ENCODE peak calls at places on chromosomes 16 and 17, in seven cellular contexts. B, H, X, E, I, J and T are unnamed samples.

GRCh38 chr16:68382296-68382718 is 66.0 kb downstream of the SMPD3 start:
- DNase-seq in B (no peak), H (no peak), X (no peak), E (no peak), I (no peak), J (no peak), T (peak; percentile 67)

GRCh38 chr17:31722251-31723056 is 136.6 kb downstream of the COPRS start:
- DNase-seq in B (no peak), H (no peak), X (no peak), E (no peak), I (peak; percentile 66), J (peak; percentile 85), T (no peak)

GRCh38 chr17:1040216-1040600 is 43.3 kb downstream of the TIMM22 start:
- DNase-seq in B (no peak), H (no peak), X (no peak), E (no peak), I (no peak), J (no peak), T (peak; percentile 74)

GRCh38 chr17:83133302-83134121 is 54.1 kb downstream of the METRNL start:
- DNase-seq in B (no peak), H (peak; percentile 54), X (no peak), E (peak; percentile 57), I (peak; percentile 31), J (no peak), T (peak; percentile 46)

GRCh38 chr17:78324391-78325075 is 35.3 kb downstream of the SOCS3 start:
- DNase-seq in B (peak; percentile 92), H (no peak), X (no peak), E (no peak), I (peak; percentile 86), J (peak; percentile 78), T (peak; percentile 77)

GRCh38 chr17:30291571-30292489 is at the start of gene BLMH:
- DNase-seq in B (peak; percentile 37), H (peak; percentile 91), X (peak; percentile 83), E (peak; percentile 78), I (peak; percentile 84), J (peak; percentile 81), T (peak; percentile 93)

GRCh38 chr16:11576427-11577289 is 10.1 kb downstream of the LITAF start:
- DNase-seq in B (no peak), H (peak; percentile 28), X (no peak), E (no peak), I (no peak), J (no peak), T (peak; percentile 35)

GRCh38 chr17:48236681-48237134 is 129.1 kb downstream of the SNX11 start:
- DNase-seq in B (no peak), H (no peak), X (no peak), E (peak; percentile 79), I (peak; percentile 59), J (peak; percentile 96), T (no peak)

GRCh38 chr16:57882797-57883196 is 80.5 kb upstream of the KIFC3 start:
- DNase-seq in B (no peak), H (no peak), X (no peak), E (no peak), I (no peak), J (peak; percentile 72), T (no peak)

GRCh38 chr17:6551909-6552768 is 4.2 kb downstream of the PITPNM3 start:
- DNase-seq in B (no peak), H (peak; percentile 88), X (no peak), E (peak; percentile 84), I (no peak), J (no peak), T (peak; percentile 83)

GRCh38 chr17:76446449-76447231 is 6.3 kb downstream of the UBE2O start:
- DNase-seq in B (peak; percentile 26), H (no peak), X (no peak), E (peak; percentile 96), I (peak; percentile 77), J (peak; percentile 92), T (no peak)

GRCh38 chr16:82629441-82630027 is 2.8 kb downstream of the CDH13 start:
- DNase-seq in B (no peak), H (no peak), X (no peak), E (peak; percentile 68), I (no peak), J (peak; percentile 93), T (no peak)

GRCh38 chr17:4877089-4877488 is 22.2 kb upstream of the C17orf107 start:
- DNase-seq in B (no peak), H (no peak), X (no peak), E (no peak), I (no peak), J (no peak), T (no peak)

GRCh38 chr16:3112058-3112880 is at the start of gene ZNF205:
- DNase-seq in B (no peak), H (peak; percentile 90), X (no peak), E (peak; percentile 87), I (peak; percentile 86), J (peak; percentile 74), T (peak; percentile 86)

GRCh38 chr16:84976644-84977400 is 34.5 kb downstream of the ZDHHC7 start:
- DNase-seq in B (no peak), H (peak; percentile 81), X (no peak), E (no peak), I (peak; percentile 81), J (no peak), T (peak; percentile 83)

GRCh38 chr16:31074814-31075183 is 577 bp downstream of the ZNF646 start:
- DNase-seq in B (no peak), H (no peak), X (no peak), E (no peak), I (no peak), J (no peak), T (no peak)

GRCh38 chr16:24826096-24826690 is 19.6 kb upstream of the SLC5A11 start:
- DNase-seq in B (no peak), H (no peak), X (no peak), E (no peak), I (peak; percentile 33), J (no peak), T (no peak)

GRCh38 chr16:86224126-86224525 is 286.2 kb upstream of the FOXF1 start:
- DNase-seq in B (no peak), H (no peak), X (no peak), E (no peak), I (no peak), J (no peak), T (no peak)

GRCh38 chr17:39739020-39739884 is 1.5 kb downstream of the GRB7 start:
- DNase-seq in B (no peak), H (peak; percentile 86), X (no peak), E (peak; percentile 88), I (no peak), J (no peak), T (peak; percentile 73)

GRCh38 chr16:82031116-82032084 is 3.7 kb upstream of the HSD17B2 start:
- DNase-seq in B (peak; percentile 19), H (no peak), X (no peak), E (peak; percentile 63), I (no peak), J (peak; percentile 70), T (no peak)

GRCh38 chr17:38428150-38428642 is at the start of gene ARHGAP23:
- DNase-seq in B (no peak), H (peak; percentile 85), X (peak; percentile 32), E (peak; percentile 72), I (peak; percentile 92), J (peak; percentile 67), T (peak; percentile 86)

GRCh38 chr16:85626191-85626951 is 13.2 kb downstream of the GSE1 start:
- DNase-seq in B (no peak), H (no peak), X (no peak), E (no peak), I (no peak), J (no peak), T (no peak)

GRCh38 chr16:20846030-20846429 is 39.7 kb downstream of the REXO5 start:
- DNase-seq in B (no peak), H (no peak), X (no peak), E (no peak), I (no peak), J (no peak), T (no peak)

GRCh38 chr16:67546761-67547422 is 15.4 kb upstream of the CTCF start:
- DNase-seq in B (peak; percentile 39), H (peak; percentile 85), X (peak; percentile 63), E (peak; percentile 77), I (peak; percentile 87), J (peak; percentile 35), T (peak; percentile 73)

GRCh38 chr16:1308036-1308976 is 1.1 kb upstream of the UBE2I start:
- DNase-seq in B (no peak), H (no peak), X (no peak), E (no peak), I (peak; percentile 69), J (peak; percentile 56), T (no peak)

GRCh38 chr16:10964891-10965326 is 20.5 kb downstream of the CLEC16A start:
- DNase-seq in B (no peak), H (no peak), X (no peak), E (no peak), I (no peak), J (peak; percentile 40), T (no peak)

GRCh38 chr17:5786510-5786875 is 202.2 kb upstream of the NLRP1 start:
- DNase-seq in B (no peak), H (no peak), X (no peak), E (no peak), I (no peak), J (no peak), T (no peak)

GRCh38 chr16:50522324-50522723 is 25.9 kb upstream of the NKD1 start:
- DNase-seq in B (no peak), H (no peak), X (no peak), E (no peak), I (peak; percentile 2), J (no peak), T (no peak)

GRCh38 chr17:64091116-64091515 is 38.8 kb downstream of the ERN1 start:
- DNase-seq in B (no peak), H (no peak), X (no peak), E (no peak), I (no peak), J (no peak), T (no peak)

GRCh38 chr16:57786632-57787518 is 15.4 kb downstream of the KIFC3 start:
- DNase-seq in B (no peak), H (peak; percentile 86), X (no peak), E (no peak), I (peak; percentile 91), J (no peak), T (no peak)

GRCh38 chr17:57356153-57356721 is 99.9 kb downstream of the MSI2 start:
- DNase-seq in B (no peak), H (no peak), X (no peak), E (no peak), I (peak; percentile 18), J (no peak), T (no peak)

GRCh38 chr17:83137523-83137922 is 58.1 kb downstream of the METRNL start:
- DNase-seq in B (no peak), H (peak; percentile 40), X (no peak), E (no peak), I (peak; percentile 51), J (no peak), T (peak; percentile 45)